ENCODE peak calls at places on chromosomes 4 and X, in nine cellular contexts. S is GM12865; U is RCC 7860; D is HEK293T; Z is GM06990; K is fibroblast of pulmonary artery; H is CD4-positive, alpha-beta T cell; J is Karpas-422; O is GM18507. E is an unnamed sample.

GRCh38 chr4:24643774-24644520 is 59.6 kb upstream of the DHX15 start:
- DNase-seq in S (no peak), U (no peak), D (no peak), Z (no peak), K (peak), H (no peak), J (no peak), O (no peak), E (no peak)

GRCh38 chr4:119135721-119136121 is at the start of gene MYOZ2:
- DNase-seq in S (no peak), U (no peak), D (no peak), Z (no peak), K (peak), H (no peak), J (no peak), O (no peak), E (no peak)

GRCh38 chr4:85028910-85029309 is 62.4 kb upstream of the WDFY3 start:
- DNase-seq in S (no peak), U (no peak), D (no peak), Z (no peak), K (peak), H (no peak), J (no peak), O (no peak), E (no peak)

GRCh38 chr4:15920723-15921591 is 17.6 kb downstream of the FGFBP1 start:
- DNase-seq in S (no peak), U (peak), D (no peak), Z (no peak), K (peak), H (no peak), J (no peak), O (no peak), E (no peak)

GRCh38 chr4:109699553-109700225 is 3.6 kb downstream of the CASP6 start:
- DNase-seq in S (no peak), U (no peak), D (no peak), Z (no peak), K (no peak), H (no peak), J (no peak), O (no peak), E (no peak)

GRCh38 chr4:183030823-183031222 is 68.2 kb upstream of the WWC2 start:
- DNase-seq in S (no peak), U (no peak), D (no peak), Z (no peak), K (no peak), H (no peak), J (no peak), O (no peak), E (no peak)

GRCh38 chr4:120886183-120886582 is 36.3 kb downstream of the PRDM5 start:
- DNase-seq in S (no peak), U (no peak), D (no peak), Z (no peak), K (no peak), H (no peak), J (no peak), O (no peak), E (no peak)

GRCh38 chr4:27176881-27177280 is 316.2 kb downstream of the STIM2 start:
- DNase-seq in S (no peak), U (no peak), D (no peak), Z (no peak), K (no peak), H (no peak), J (no peak), O (no peak), E (no peak)

GRCh38 chr4:79049840-79050520 is 110.7 kb upstream of the PAQR3 start:
- DNase-seq in S (no peak), U (no peak), D (no peak), Z (no peak), K (no peak), H (no peak), J (no peak), O (no peak), E (no peak)

GRCh38 chr4:140937866-140938265 is 181.7 kb upstream of the TBC1D9 start:
- DNase-seq in S (no peak), U (no peak), D (no peak), Z (no peak), K (peak), H (no peak), J (no peak), O (no peak), E (no peak)

GRCh38 chrX:34288782-34289181 is 156.7 kb upstream of the FAM47A start:
- DNase-seq in S (no peak), U (no peak), D (no peak), Z (no peak), K (peak), H (no peak), J (no peak), O (no peak), E (no peak)

GRCh38 chrX:149495573-149496071 is 9.5 kb downstream of the IDS start:
- DNase-seq in S (no peak), U (peak), D (no peak), Z (no peak), K (peak), H (no peak), J (no peak), O (no peak), E (no peak)

GRCh38 chr4:19368800-19369199 is 882.9 kb upstream of the SLIT2 start:
- DNase-seq in S (no peak), U (no peak), D (no peak), Z (no peak), K (no peak), H (no peak), J (no peak), O (no peak), E (no peak)

GRCh38 chrX:56800801-56801200 is 71.8 kb downstream of the NBDY start:
- DNase-seq in S (peak), U (no peak), D (no peak), Z (no peak), K (peak), H (peak), J (peak), O (no peak), E (peak)

GRCh38 chr4:61817071-61817470 is 616.9 kb downstream of the ADGRL3 start:
- DNase-seq in S (no peak), U (no peak), D (no peak), Z (no peak), K (no peak), H (no peak), J (no peak), O (no peak), E (no peak)

GRCh38 chrX:26083093-26083492 is 55.0 kb upstream of the MAGEB18 start:
- DNase-seq in S (no peak), U (no peak), D (no peak), Z (no peak), K (no peak), H (no peak), J (no peak), O (no peak), E (no peak)

GRCh38 chr4:26204911-26205368 is 115.9 kb upstream of the RBPJ start:
- DNase-seq in S (no peak), U (no peak), D (no peak), Z (no peak), K (no peak), H (no peak), J (no peak), O (no peak), E (no peak)

GRCh38 chr4:154416183-154416543 is 75.4 kb downstream of the DCHS2 start:
- DNase-seq in S (peak), U (no peak), D (peak), Z (peak), K (no peak), H (no peak), J (no peak), O (no peak), E (no peak)

GRCh38 chr4:183499389-183499788 is 5.5 kb upstream of the ING2 start:
- DNase-seq in S (no peak), U (no peak), D (no peak), Z (no peak), K (peak), H (peak), J (no peak), O (no peak), E (peak)

GRCh38 chr4:154313004-154313587 is 178.5 kb downstream of the DCHS2 start:
- DNase-seq in S (no peak), U (no peak), D (no peak), Z (no peak), K (no peak), H (no peak), J (no peak), O (no peak), E (no peak)

GRCh38 chr4:81648576-81649272 is 177.0 kb upstream of the RASGEF1B start:
- DNase-seq in S (peak), U (peak), D (no peak), Z (no peak), K (peak), H (peak), J (no peak), O (peak), E (peak)

GRCh38 chr4:73874386-73874785 is 5.2 kb downstream of the CXCL1 start:
- DNase-seq in S (no peak), U (no peak), D (no peak), Z (no peak), K (peak), H (no peak), J (no peak), O (no peak), E (no peak)

GRCh38 chr4:10832989-10833635 is 148.5 kb upstream of the CLNK start:
- DNase-seq in S (no peak), U (no peak), D (no peak), Z (no peak), K (no peak), H (no peak), J (no peak), O (no peak), E (no peak)

GRCh38 chrX:140500427-140500826 is 4.4 kb downstream of the SOX3 start:
- DNase-seq in S (no peak), U (no peak), D (no peak), Z (no peak), K (no peak), H (no peak), J (no peak), O (no peak), E (no peak)

GRCh38 chr4:71553605-71554004 is 214.8 kb downstream of the SLC4A4 start:
- DNase-seq in S (peak), U (peak), D (peak), Z (no peak), K (peak), H (no peak), J (peak), O (no peak), E (peak)

GRCh38 chr4:476501-476900 is 22.5 kb downstream of the ZNF721 start:
- DNase-seq in S (no peak), U (peak), D (no peak), Z (no peak), K (peak), H (no peak), J (no peak), O (no peak), E (no peak)

GRCh38 chr4:117467404-117467803 is 382.0 kb upstream of the TRAM1L1 start:
- DNase-seq in S (no peak), U (no peak), D (no peak), Z (no peak), K (no peak), H (no peak), J (no peak), O (no peak), E (no peak)

E was measured in Jurkat, Clone E6-1.